ENCODE peak calls at places on chromosome 19, in ten cellular contexts. P, R, T, H, C, J, L, F, Z and S are unnamed samples.

GRCh38 chr19:48095637-48096175 is 14.9 kb downstream of the PLA2G4C start:
- DNase-seq in T (no peak), H (no peak), C (no peak), Z (no peak), P (no peak), R (no peak), F (no peak), L (no peak), J (peak; percentile 38), S (no peak)

GRCh38 chr19:10141479-10141878 is 21.8 kb upstream of the EIF3G start:
- DNase-seq in H (no peak), Z (no peak), J (no peak), F (no peak), R (no peak), C (no peak), P (no peak), T (no peak), L (no peak), S (no peak)

GRCh38 chr19:9709305-9709704 is 34.4 kb upstream of the ZNF562 start:
- DNase-seq in J (no peak), T (no peak), F (no peak), Z (no peak), R (no peak), P (no peak), L (no peak), C (no peak), H (no peak), S (no peak)

GRCh38 chr19:710767-711166 is 2.0 kb downstream of the PALM start:
- DNase-seq in C (no peak), R (no peak), H (no peak), P (no peak), F (no peak), J (peak; percentile 44), Z (peak; percentile 53), L (no peak), T (no peak), S (no peak)

GRCh38 chr19:35478794-35479193 is 11.5 kb downstream of the KRTDAP start:
- DNase-seq in Z (no peak), P (no peak), L (no peak), C (no peak), R (no peak), T (no peak), F (no peak), J (no peak), H (no peak), S (no peak)

GRCh38 chr19:49614096-49614857 is 23.3 kb downstream of the PRR12 start:
- DNase-seq in C (no peak), J (peak; percentile 74), H (peak; percentile 74), F (no peak), R (no peak), Z (no peak), L (peak; percentile 78), P (no peak), T (peak; percentile 72), S (no peak)

GRCh38 chr19:6662692-6663091 is 7.3 kb downstream of the TNFSF14 start:
- DNase-seq in L (no peak), C (no peak), H (no peak), Z (no peak), T (no peak), F (no peak), J (no peak), R (no peak), P (no peak), S (no peak)

GRCh38 chr19:31214997-31215396 is 134.2 kb downstream of the TSHZ3 start:
- DNase-seq in J (no peak), C (no peak), P (no peak), F (no peak), T (no peak), R (no peak), Z (no peak), L (no peak), H (peak; percentile 13), S (no peak)

GRCh38 chr19:11963566-11964355 is 1.1 kb upstream of the ZNF763 start:
- DNase-seq in L (peak; percentile 77), R (peak; percentile 75), T (peak; percentile 82), Z (peak; percentile 84), H (peak; percentile 78), C (no peak), J (peak; percentile 61), P (peak; percentile 78), F (peak; percentile 91), S (peak; percentile 74)

GRCh38 chr19:44111910-44112463 is 1.2 kb upstream of the ZNF225 start:
- DNase-seq in F (peak; percentile 57), R (no peak), P (peak; percentile 12), J (peak; percentile 79), C (peak; percentile 61), Z (no peak), L (peak; percentile 91), T (peak; percentile 41), H (peak; percentile 96), S (no peak)

GRCh38 chr19:17104679-17105078 is 29.1 kb downstream of the MYO9B start:
- DNase-seq in L (no peak), C (no peak), Z (no peak), R (no peak), H (no peak), F (no peak), T (no peak), J (no peak), P (no peak), S (peak; percentile 53)

GRCh38 chr19:36030264-36031148 is 2.2 kb downstream of the CLIP3 start:
- DNase-seq in T (no peak), F (no peak), H (peak; percentile 47), R (no peak), C (no peak), L (peak; percentile 48), Z (no peak), J (peak; percentile 59), P (no peak), S (no peak)

GRCh38 chr19:47100290-47100689 is 13.3 kb downstream of the ZC3H4 start:
- DNase-seq in P (no peak), F (no peak), T (peak; percentile 53), C (no peak), H (no peak), L (no peak), J (no peak), Z (no peak), R (no peak), S (no peak)

GRCh38 chr19:8340341-8341096 is 2.5 kb downstream of the KANK3 start:
- DNase-seq in R (no peak), P (peak; percentile 32), T (no peak), F (peak; percentile 39), C (peak; percentile 41), H (no peak), J (no peak), L (peak; percentile 55), Z (no peak), S (peak; percentile 26)
- TF ChIP-seq CTCF in R (no peak), P (peak; percentile 11), T (peak; percentile 29), F (no peak), C (no peak), H (peak; percentile 42), J (no peak), L (peak; percentile 26), Z (no peak), S (no peak)

GRCh38 chr19:13150187-13150918 is at the start of the genes IER2 and STX10:
- DNase-seq in R (peak; percentile 94), H (peak; percentile 98), J (peak; percentile 96), P (peak; percentile 97), L (peak; percentile 96), C (peak; percentile 93), Z (peak; percentile 96), F (peak; percentile 90), T (peak; percentile 95), S (peak; percentile 97)
- TF ChIP-seq CTCF in R (peak; percentile 51), H (peak; percentile 55), J (peak; percentile 62), P (peak; percentile 51), L (peak; percentile 51), C (peak; percentile 27), Z (peak; percentile 62), F (no peak), T (peak; percentile 41), S (peak; percentile 28)

GRCh38 chr19:41367848-41368301 is 3.9 kb upstream of the B9D2 start:
- DNase-seq in L (peak; percentile 89), J (peak; percentile 95), R (no peak), Z (no peak), H (peak; percentile 88), F (no peak), C (no peak), T (no peak), P (no peak), S (peak; percentile 54)

GRCh38 chr19:41363753-41364545 is at the start of gene B9D2:
- DNase-seq in P (peak; percentile 99), J (peak; percentile 97), L (peak; percentile 99), Z (peak; percentile 97), H (peak; percentile 99), C (peak; percentile 99), T (peak; percentile 99), F (peak; percentile 98), R (peak; percentile 99), S (peak; percentile 94)

GRCh38 chr19:41363371-41363752 is 587 bp downstream of the B9D2 start:
- DNase-seq in Z (no peak), J (no peak), R (no peak), P (no peak), F (no peak), H (no peak), L (no peak), T (no peak), C (no peak), S (no peak)

GRCh38 chr19:41364546-41365391 is 820 bp upstream of the B9D2 start:
- DNase-seq in J (peak; percentile 31), R (no peak), P (no peak), T (no peak), F (no peak), L (no peak), C (no peak), H (peak; percentile 29), Z (no peak), S (no peak)

DNA sequence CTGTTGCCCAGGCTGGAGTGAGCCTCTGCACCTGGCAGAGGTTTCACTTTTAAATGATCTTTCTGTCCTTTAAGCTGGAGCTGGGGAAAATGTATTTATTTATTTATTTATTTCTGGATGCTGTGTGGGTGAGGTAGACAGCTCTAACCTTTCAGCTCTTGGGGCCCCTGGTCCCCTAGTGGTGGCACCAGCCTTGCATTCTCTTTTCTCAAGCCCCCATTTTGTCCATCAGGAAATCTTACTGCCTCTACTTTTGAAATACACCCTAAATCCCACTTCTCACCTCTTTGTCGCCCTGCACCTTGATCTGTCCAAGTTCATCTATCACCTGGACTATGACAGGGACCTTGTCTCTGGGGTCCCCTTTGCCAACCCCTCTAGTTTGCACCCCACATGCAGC is 2.1 kb upstream of the B9D2 start:
- DNase-seq in P (no peak), C (no peak), T (peak; percentile 57), F (no peak), H (no peak), L (no peak), J (no peak), R (no peak), Z (no peak), S (no peak)
- TF ChIP-seq CTCF in P (no peak), C (no peak), T (peak; percentile 30), F (peak; percentile 7), H (peak; percentile 18), L (peak; percentile 5), J (peak; percentile 14), R (no peak), Z (no peak), S (no peak)

DNA sequence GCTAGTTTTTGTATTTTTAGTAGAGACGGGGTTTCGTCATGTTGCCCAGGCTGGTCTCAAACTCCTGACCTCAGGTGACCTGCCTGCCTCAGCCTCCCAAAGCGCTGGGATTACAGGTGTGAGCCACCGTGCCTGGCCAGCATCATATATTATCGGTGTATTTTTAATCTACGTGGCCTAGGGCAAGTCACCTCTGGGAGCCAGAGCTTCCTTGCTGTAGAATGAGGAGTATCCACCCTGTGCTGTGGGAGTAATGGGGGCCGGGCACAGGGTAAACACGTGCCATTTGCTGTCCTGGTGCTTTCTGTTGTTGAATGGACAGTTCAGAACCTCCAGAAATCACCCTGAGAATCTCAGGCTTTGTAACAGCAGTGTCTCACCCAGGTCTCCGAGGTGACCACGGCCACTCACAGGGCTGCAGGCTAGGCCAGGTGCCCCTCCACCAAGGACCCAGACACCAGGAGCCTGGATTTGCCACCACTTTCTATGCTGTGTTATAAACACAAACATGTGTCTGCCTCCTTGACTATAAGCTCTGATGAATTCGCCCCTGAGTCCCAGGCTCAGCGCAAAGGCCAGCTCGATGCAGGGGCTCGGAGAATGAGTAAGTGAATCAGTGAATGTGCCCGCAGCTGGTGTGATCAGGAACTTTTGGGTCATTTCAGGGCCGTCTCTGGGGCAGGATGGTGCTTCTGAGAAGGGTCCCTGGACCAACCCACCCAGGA is 22.7 kb downstream of the POP4 start:
- DNase-seq in J (no peak), H (no peak), T (no peak), C (no peak), R (no peak), P (no peak), F (no peak), L (no peak), Z (no peak), S (no peak)
- TF ChIP-seq CTCF in J (no peak), H (no peak), T (no peak), C (no peak), R (no peak), P (no peak), F (no peak), L (no peak), Z (no peak), S (no peak)